ENCODE peak calls at places on chromosome 12, in seven cellular contexts. G, W, M, C, R, K and A are unnamed samples.

GRCh38 chr12:30700216-30700900 is 4.7 kb upstream of the IPO8 start:
- DNase-seq in G (no peak), W (no peak), M (no peak), C (no peak), R (no peak), K (no peak), A (no peak)

GRCh38 chr12:101819467-101819866 is 11.3 kb downstream of the GNPTAB start:
- DNase-seq in G (no peak), W (no peak), M (no peak), C (no peak), R (no peak), K (no peak), A (no peak)

GRCh38 chr12:19245126-19245525 is 115.6 kb downstream of the PLEKHA5 start:
- DNase-seq in G (no peak), W (no peak), M (no peak), C (no peak), R (no peak), K (no peak), A (no peak)

GRCh38 chr12:12975322-12976077 is 23.5 kb upstream of the GPRC5D start:
- DNase-seq in G (no peak), W (peak; percentile 46), M (no peak), C (no peak), R (no peak), K (no peak), A (peak; percentile 31)

GRCh38 chr12:48074266-48074665 is 31.6 kb downstream of the SENP1 start:
- DNase-seq in G (no peak), W (no peak), M (no peak), C (no peak), R (no peak), K (no peak), A (no peak)

GRCh38 chr12:5377997-5378596 is 53.8 kb upstream of the NTF3 start:
- DNase-seq in G (no peak), W (no peak), M (peak; percentile 78), C (no peak), R (no peak), K (no peak), A (no peak)

GRCh38 chr12:110699591-110700445 is 10.9 kb upstream of the HVCN1 start:
- DNase-seq in G (peak; percentile 68), W (no peak), M (peak; percentile 36), C (no peak), R (no peak), K (peak; percentile 81), A (peak; percentile 48)

GRCh38 chr12:13964666-13965065 is 16.7 kb downstream of the GRIN2B start:
- DNase-seq in G (no peak), W (no peak), M (no peak), C (no peak), R (no peak), K (no peak), A (no peak)

GRCh38 chr12:12133259-12133658 is 62.5 kb downstream of the BCL2L14 start:
- DNase-seq in G (no peak), W (no peak), M (no peak), C (no peak), R (no peak), K (no peak), A (no peak)

GRCh38 chr12:89067436-89067835 is 284.9 kb downstream of the DUSP6 start:
- DNase-seq in G (no peak), W (no peak), M (no peak), C (no peak), R (peak; percentile 29), K (no peak), A (no peak)

GRCh38 chr12:11877869-11878780 is 192.6 kb upstream of the BCL2L14 start:
- DNase-seq in G (peak; percentile 58), W (peak; percentile 57), M (peak; percentile 81), C (no peak), R (no peak), K (no peak), A (no peak)

GRCh38 chr12:107200394-107200793 is 107.0 kb upstream of the CRY1 start:
- DNase-seq in G (no peak), W (no peak), M (no peak), C (no peak), R (no peak), K (no peak), A (no peak)

GRCh38 chr12:131142891-131143637 is 189.4 kb downstream of the ADGRD1 start:
- DNase-seq in G (no peak), W (no peak), M (peak; percentile 60), C (peak; percentile 15), R (no peak), K (peak; percentile 79), A (no peak)

GRCh38 chr12:1917172-1918070 is 1.0 kb downstream of the CACNA2D4 start:
- DNase-seq in G (peak; percentile 38), W (peak; percentile 24), M (peak; percentile 66), C (no peak), R (peak; percentile 91), K (peak; percentile 77), A (peak; percentile 71)

GRCh38 chr12:121799842-121800693 is 3.7 kb upstream of the SETD1B start:
- DNase-seq in G (peak; percentile 88), W (peak; percentile 90), M (peak; percentile 97), C (peak; percentile 93), R (peak; percentile 96), K (peak; percentile 98), A (peak; percentile 88)

GRCh38 chr12:56189336-56189917 is at the start of gene SMARCC2:
- DNase-seq in G (peak; percentile 91), W (peak; percentile 92), M (peak; percentile 95), C (peak; percentile 90), R (peak; percentile 96), K (peak; percentile 97), A (peak; percentile 96)

GRCh38 chr12:56192582-56192981 is 3.3 kb upstream of the SMARCC2 start:
- DNase-seq in G (no peak), W (no peak), M (no peak), C (no peak), R (no peak), K (no peak), A (no peak)

GRCh38 chr12:56190695-56191155 is 1.4 kb upstream of the SMARCC2 start:
- DNase-seq in G (no peak), W (no peak), M (no peak), C (no peak), R (no peak), K (no peak), A (no peak)

GRCh38 chr12:56189918-56190694 is 823 bp upstream of the SMARCC2 start:
- DNase-seq in G (peak; percentile 89), W (peak; percentile 86), M (peak; percentile 89), C (peak; percentile 80), R (peak; percentile 95), K (peak; percentile 96), A (peak; percentile 90)

DNA sequence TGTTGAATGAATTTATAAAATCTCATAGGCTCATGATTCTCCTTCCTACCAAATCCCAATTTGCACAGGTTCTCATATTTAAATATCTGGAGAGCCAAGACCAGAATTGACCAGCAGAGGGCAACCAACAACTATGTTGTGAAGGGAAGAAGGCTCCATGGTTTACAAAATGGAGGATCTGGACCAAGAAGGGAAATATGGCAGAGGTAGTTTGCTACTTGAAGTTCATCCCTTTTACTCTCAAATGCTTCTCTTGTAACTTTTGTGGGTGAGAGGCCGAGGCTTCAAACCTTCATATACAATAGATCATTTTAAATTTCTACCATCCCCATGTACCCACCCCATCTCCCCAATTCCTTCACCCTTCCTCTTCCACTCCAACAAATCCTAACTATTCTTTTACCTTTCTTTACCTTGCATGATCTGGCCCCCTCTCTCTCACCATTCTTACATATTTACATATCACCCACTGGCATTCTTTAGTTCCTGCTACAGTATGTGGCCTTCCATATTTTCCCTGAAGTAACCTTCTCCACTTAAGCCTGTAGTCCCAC is 3.8 kb upstream of the SMARCC2 start:
- DNase-seq in G (peak; percentile 91), W (peak; percentile 85), M (peak; percentile 87), C (peak; percentile 76), R (no peak), K (no peak), A (peak; percentile 87)
- TF ChIP-seq POLR2A in G (no peak), W (no peak), M (no peak), C (no peak), R (no peak), K (no peak), A (no peak)

GRCh38 chr12:56299853-56300643 is at the start of gene CS:
- DNase-seq in G (peak; percentile 100), W (peak; percentile 100), M (peak; percentile 100), C (peak; percentile 99), R (peak; percentile 100), K (peak; percentile 100), A (peak; percentile 99)
- TF ChIP-seq POLR2A in G (no peak), W (peak; percentile 67), M (peak; percentile 82), C (peak; percentile 21), R (peak; percentile 69), K (no peak), A (peak; percentile 77)

GRCh38 chr12:104991565-104992128 is 5.5 kb downstream of the NOPCHAP1 start:
- DNase-seq in G (no peak), W (no peak), M (no peak), C (no peak), R (no peak), K (no peak), A (no peak)

GRCh38 chr12:104990950-104991349 is 4.8 kb downstream of the NOPCHAP1 start:
- DNase-seq in G (no peak), W (no peak), M (no peak), C (no peak), R (no peak), K (no peak), A (no peak)

GRCh38 chr12:104985206-104985605 is 910 bp upstream of the NOPCHAP1 start:
- DNase-seq in G (no peak), W (no peak), M (no peak), C (no peak), R (no peak), K (no peak), A (no peak)

GRCh38 chr12:104986022-104986941 is at the start of gene NOPCHAP1:
- DNase-seq in G (peak; percentile 97), W (peak; percentile 94), M (peak; percentile 95), C (peak; percentile 94), R (peak; percentile 98), K (peak; percentile 98), A (peak; percentile 80)
- TF ChIP-seq POLR2A in G (peak; percentile 16), W (peak; percentile 47), M (peak; percentile 54), C (no peak), R (no peak), K (no peak), A (peak; percentile 58)

DNA sequence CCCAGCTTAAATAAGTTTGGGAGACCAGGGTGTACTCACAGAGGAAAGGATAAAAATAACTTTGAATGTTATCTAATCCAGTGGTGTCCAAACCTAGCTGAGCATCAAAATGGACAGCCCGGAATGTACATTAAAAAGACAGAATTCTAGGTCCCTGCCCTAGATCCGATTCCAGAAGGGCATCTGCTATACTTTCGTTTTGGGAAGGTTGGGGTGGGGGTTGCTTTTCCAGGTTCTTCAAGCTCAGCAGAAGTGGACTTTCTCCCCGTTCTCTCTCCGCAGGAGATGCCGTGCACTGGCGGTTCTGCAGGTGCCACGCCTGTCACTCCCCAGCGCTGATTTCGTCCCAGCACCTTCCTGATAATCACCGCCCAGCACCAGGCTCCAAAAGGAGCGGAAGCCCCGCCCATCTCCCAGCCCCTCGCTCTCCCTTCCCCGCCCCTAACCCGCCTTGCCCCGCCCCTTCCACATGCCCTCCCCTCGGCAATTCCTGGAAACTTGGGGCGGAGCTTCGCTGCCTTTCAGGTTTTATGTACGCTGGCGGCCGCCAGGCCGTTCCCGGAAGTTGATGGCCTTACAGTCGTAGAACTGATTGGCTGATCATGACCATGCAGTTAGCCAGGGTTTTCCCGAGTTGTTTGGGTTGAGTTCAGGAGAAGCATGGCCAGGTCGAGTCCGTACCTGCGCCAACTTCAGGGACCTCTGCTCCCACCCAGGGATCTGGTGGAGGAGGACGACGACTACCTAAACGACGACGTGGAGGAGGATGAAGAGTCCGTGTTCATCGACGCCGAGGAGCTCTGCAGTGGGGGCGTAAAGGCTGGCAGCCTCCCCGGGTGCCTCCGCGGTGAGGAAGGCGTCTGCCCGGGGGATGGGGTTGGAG is at the start of gene HELB:
- DNase-seq in G (peak; percentile 99), W (peak; percentile 100), M (peak; percentile 99), C (peak; percentile 97), R (peak; percentile 99), K (peak; percentile 99), A (peak; percentile 97)
- TF ChIP-seq POLR2A in G (no peak), W (peak; percentile 57), M (peak; percentile 45), C (no peak), R (no peak), K (no peak), A (peak; percentile 75)